ENCODE peak calls at places on chromosome 2, in five cellular contexts. Q, O, R, Z and K are unnamed samples.

GRCh38 chr2:26696352-26696816 is 3.9 kb downstream of the KCNK3 start:
- DNase-seq in O (no peak), Z (no peak), Q (peak), R (no peak), K (no peak)

GRCh38 chr2:172098650-172099471 is 3.8 kb downstream of the DLX2 start:
- DNase-seq in Z (no peak), O (no peak), Q (peak), R (peak), K (no peak)

GRCh38 chr2:97816411-97816810 is 103.0 kb downstream of the ZAP70 start:
- DNase-seq in Z (no peak), Q (no peak), O (no peak), R (no peak), K (no peak)

GRCh38 chr2:26462511-26463251 is 15.2 kb downstream of the OTOF start:
- DNase-seq in R (peak), Z (peak), O (peak), Q (peak), K (peak)

GRCh38 chr2:116057538-116057937 is 1615.1 kb downstream of the DPP10 start:
- DNase-seq in R (no peak), O (no peak), Z (no peak), Q (no peak), K (no peak)

GRCh38 chr2:8541636-8542035 is 140.2 kb upstream of the ID2 start:
- DNase-seq in Z (no peak), O (no peak), R (no peak), Q (no peak), K (no peak)

GRCh38 chr2:25286025-25286400 is 55.7 kb downstream of the DNMT3A start:
- DNase-seq in R (no peak), Z (no peak), O (no peak), Q (no peak), K (no peak)

GRCh38 chr2:241812730-241813079 is 3.7 kb downstream of the NEU4 start:
- DNase-seq in O (no peak), Z (no peak), Q (no peak), R (no peak), K (no peak)

GRCh38 chr2:166494140-166494544 is at the start of gene SCN7A:
- DNase-seq in O (peak), Q (peak), R (peak), Z (peak), K (peak)

GRCh38 chr2:20661028-20661980 is 5.6 kb upstream of the GDF7 start:
- DNase-seq in Z (peak), R (peak), Q (peak), O (peak), K (peak)

GRCh38 chr2:109422758-109423500 is 190.8 kb downstream of the SEPTIN10 start:
- DNase-seq in Z (no peak), R (no peak), Q (no peak), O (no peak), K (no peak)

GRCh38 chr2:147934881-147935280 is 85.7 kb downstream of the ORC4 start:
- DNase-seq in Z (peak), Q (no peak), R (no peak), O (no peak), K (no peak)

GRCh38 chr2:8087480-8087840 is 594.4 kb upstream of the ID2 start:
- DNase-seq in Z (no peak), O (no peak), Q (no peak), R (no peak), K (no peak)

GRCh38 chr2:101969723-101970122 is 22.0 kb upstream of the IL1R2 start:
- DNase-seq in Z (no peak), Q (no peak), O (no peak), R (no peak), K (no peak)

GRCh38 chr2:136527560-136527959 is 237.8 kb upstream of the THSD7B start:
- DNase-seq in Q (peak), R (peak), Z (peak), O (no peak), K (no peak)

GRCh38 chr2:239392688-239393400 is 8.0 kb downstream of the HDAC4 start:
- DNase-seq in Z (no peak), O (no peak), Q (no peak), R (no peak), K (peak)

GRCh38 chr2:223613017-223613950 is 11.1 kb upstream of the SCG2 start:
- DNase-seq in Q (peak), Z (peak), R (peak), O (peak), K (peak)

GRCh38 chr2:5696741-5697521 is 4.7 kb downstream of the SOX11 start:
- DNase-seq in O (peak), R (peak), Q (no peak), Z (peak), K (peak)

GRCh38 chr2:18648161-18648560 is 58.8 kb upstream of the NT5C1B start:
- DNase-seq in O (no peak), R (no peak), Z (no peak), Q (no peak), K (no peak)

GRCh38 chr2:37809525-37809924 is 115.6 kb upstream of the RMDN2 start:
- DNase-seq in O (no peak), Q (peak), R (no peak), Z (peak), K (no peak)

GRCh38 chr2:42937171-42937875 is 144.9 kb upstream of the HAAO start:
- DNase-seq in O (no peak), Q (peak), R (no peak), Z (no peak), K (no peak)

GRCh38 chr2:118167026-118167425 is 78.8 kb downstream of the INSIG2 start:
- DNase-seq in O (no peak), Z (no peak), Q (no peak), R (no peak), K (no peak)

GRCh38 chr2:106124787-106125549 is 69.1 kb downstream of the UXS1 start:
- DNase-seq in R (no peak), Q (peak), Z (no peak), O (no peak), K (no peak)

GRCh38 chr2:16162491-16163040 is 222.2 kb downstream of the MYCN start:
- DNase-seq in Z (no peak), R (no peak), O (peak), Q (no peak), K (no peak)

GRCh38 chr2:6949009-6949351 is 31.8 kb downstream of the RNF144A start:
- DNase-seq in O (no peak), R (no peak), Q (no peak), Z (no peak), K (no peak)

GRCh38 chr2:160473508-160474318 is 19.9 kb downstream of the RBMS1 start:
- DNase-seq in R (no peak), Q (no peak), Z (peak), O (no peak), K (no peak)

GRCh38 chr2:24828641-24829040 is 35.4 kb downstream of the CENPO start:
- DNase-seq in Q (no peak), Z (no peak), R (no peak), O (no peak), K (no peak)

GRCh38 chr2:216578325-216578724 is 54.9 kb upstream of the IGFBP2 start:
- DNase-seq in R (no peak), Z (no peak), O (no peak), Q (no peak), K (no peak)

GRCh38 chr2:180980943-180981898 is 816 bp downstream of the UBE2E3 start:
- DNase-seq in O (no peak), Q (peak), R (no peak), Z (peak), K (no peak)

GRCh38 chr2:25043241-25043867 is 1.5 kb downstream of the EFR3B start:
- DNase-seq in Q (peak), Z (peak), O (no peak), R (peak), K (no peak)

GRCh38 chr2:46118656-46119338 is 178.4 kb upstream of the EPAS1 start:
- DNase-seq in R (no peak), Z (no peak), O (no peak), Q (no peak), K (no peak)

GRCh38 chr2:88227446-88227845 is 57.3 kb downstream of the THNSL2 start:
- DNase-seq in R (peak), O (no peak), Z (no peak), Q (no peak), K (no peak)

GRCh38 chr2:103005386-103005785 is 243.6 kb downstream of the TMEM182 start:
- DNase-seq in O (no peak), Q (no peak), Z (no peak), R (no peak), K (no peak)

GRCh38 chr2:23593396-23594078 is 208.6 kb downstream of the KLHL29 start:
- DNase-seq in Q (no peak), O (no peak), R (no peak), Z (no peak), K (no peak)

GRCh38 chr2:233117351-233117750 is 57.2 kb downstream of the INPP5D start:
- DNase-seq in Q (no peak), Z (no peak), O (no peak), R (no peak), K (no peak)

GRCh38 chr2:70895249-70895648 is 40.5 kb upstream of the ATP6V1B1 start:
- DNase-seq in Z (no peak), Q (no peak), R (no peak), O (no peak), K (no peak)

GRCh38 chr2:231111987-231112386 is 12.9 kb downstream of the HTR2B start:
- DNase-seq in R (no peak), Q (no peak), O (no peak), Z (peak), K (no peak)

GRCh38 chr2:43931293-43931692 is 64.5 kb downstream of the LRPPRC start:
- DNase-seq in Z (no peak), R (no peak), O (no peak), Q (no peak), K (no peak)